ENCODE peak calls at places on chromosome 12, in four cellular contexts. Q is lower lobe of right lung; H is GM23338; X is CD8-positive, alpha-beta T cell. J is an unnamed sample. For H3K4me1, the result is how much of the 10 kb centered on the place peaks cover.

GRCh38 chr12:96578526-96579125 is 89.2 kb downstream of the CFAP54 start:
- DNase-seq in Q (no peak), X (no peak), H (peak), J (no peak)

GRCh38 chr12:54991161-54991991 is 6.8 kb upstream of the TESPA1 start:
- DNase-seq in X (no peak), Q (no peak), H (no peak), J (no peak)

GRCh38 chr12:57093412-57094193 is 4.7 kb downstream of the NAB2 start:
- DNase-seq in Q (peak), H (peak), X (no peak), J (peak)

GRCh38 chr12:87667378-87667777 is 361.8 kb downstream of the C12orf50 start:
- DNase-seq in H (peak), X (no peak), Q (no peak), J (no peak)

GRCh38 chr12:78441737-78442453 is 422.7 kb upstream of the SYT1 start:
- DNase-seq in X (no peak), Q (no peak), H (no peak), J (no peak)

GRCh38 chr12:128286970-128287369 is 20.0 kb downstream of the TMEM132C start:
- DNase-seq in H (no peak), X (no peak), Q (no peak), J (no peak)

GRCh38 chr12:112116232-112117060 is 7.9 kb upstream of the NAA25 start:
- DNase-seq in X (no peak), H (peak), Q (peak), J (peak)

GRCh38 chr12:80761818-80762217 is 45.1 kb downstream of the MYF5 start:
- DNase-seq in X (no peak), Q (no peak), H (no peak), J (no peak)

GRCh38 chr12:123266679-123267277 is 4.9 kb downstream of the CDK2AP1 start:
- DNase-seq in Q (no peak), H (no peak), X (no peak), J (no peak)

GRCh38 chr12:8036366-8036765 is 3.9 kb downstream of the FOXJ2 start:
- DNase-seq in X (no peak), Q (no peak), H (no peak), J (no peak)

GRCh38 chr12:76558684-76559276 is 791 bp downstream of the OSBPL8 start:
- DNase-seq in H (peak), Q (peak), X (peak), J (peak)

GRCh38 chr12:47828008-47828966 is 8.6 kb upstream of the HDAC7 start:
- DNase-seq in X (no peak), Q (no peak), H (no peak), J (no peak)

GRCh38 chr12:53204351-53204750 is 2.7 kb downstream of the ITGB7 start:
- DNase-seq in H (no peak), X (no peak), Q (no peak), J (no peak)

GRCh38 chr12:71636704-71637115 is 26.9 kb downstream of the ZFC3H1 start:
- DNase-seq in X (no peak), Q (no peak), H (peak), J (no peak)

GRCh38 chr12:92146865-92147264 is 1.2 kb upstream of the BTG1 start:
- DNase-seq in H (no peak), Q (no peak), X (no peak), J (no peak)

GRCh38 chr12:34600592-34601462 is 578.5 kb downstream of the ALG10 start:
- DNase-seq in H (no peak), X (no peak), Q (peak), J (peak)

GRCh38 chr12:91845365-91845764 is 300.3 kb downstream of the BTG1 start:
- DNase-seq in Q (no peak), X (no peak), H (no peak), J (no peak)

GRCh38 chr12:58288191-58288590 is 346.8 kb downstream of the ATP23 start:
- DNase-seq in X (no peak), H (no peak), Q (no peak), J (no peak)

GRCh38 chr12:104055686-104056388 is 5.8 kb upstream of the GLT8D2 start:
- DNase-seq in X (no peak), Q (peak), H (no peak), J (peak)

GRCh38 chr12:58528266-58528665 is 392.0 kb downstream of the LRIG3 start:
- DNase-seq in H (no peak), X (no peak), Q (no peak), J (no peak)

GRCh38 chr12:542290-543113 is 82.8 kb downstream of the B4GALNT3 start:
- DNase-seq in X (no peak), H (no peak), Q (no peak), J (no peak)

GRCh38 chr12:30106204-30106603 is 322.5 kb upstream of the TMTC1 start:
- DNase-seq in X (no peak), Q (no peak), H (no peak), J (no peak)

GRCh38 chr12:47422656-47423055 is 283.2 kb downstream of the RPAP3 start:
- DNase-seq in X (no peak), Q (no peak), H (no peak), J (no peak)

GRCh38 chr12:9344540-9344939 is 136.3 kb upstream of the PZP start:
- DNase-seq in X (no peak), Q (no peak), H (no peak), J (no peak)

GRCh38 chr12:87728936-87729593 is 300.1 kb downstream of the C12orf50 start:
- DNase-seq in Q (no peak), X (no peak), H (no peak), J (no peak)

GRCh38 chr12:49200882-49201594 is 12.2 kb upstream of the TUBA1A start:
- DNase-seq in X (no peak), Q (no peak), H (peak), J (no peak)

GRCh38 chr12:52011602-52012214 is 5.0 kb downstream of the TAMALIN start:
- DNase-seq in X (no peak), H (no peak), Q (no peak), J (no peak)

GRCh38 chr12:124423683-124424515 is 129.0 kb downstream of the RFLNA start:
- DNase-seq in H (no peak), X (no peak), Q (no peak), J (no peak)

GRCh38 chr12:29599397-29599796 is 101.9 kb upstream of the OVCH1 start:
- DNase-seq in Q (no peak), H (no peak), X (no peak), J (no peak)

GRCh38 chr12:120024193-120024592 is 35.2 kb downstream of the BICDL1 start:
- DNase-seq in Q (no peak), X (no peak), H (no peak), J (no peak)

GRCh38 chr12:108750471-108751402 is 19.4 kb upstream of the CORO1C start:
- DNase-seq in Q (no peak), X (no peak), H (no peak), J (no peak)

GRCh38 chr12:11723993-11724392 is 74.5 kb downstream of the ETV6 start:
- DNase-seq in X (no peak), Q (no peak), H (peak), J (no peak)
- H3K4me1 ChIP-seq in X (under half), Q (half or more), H (under half), J (half or more)

GRCh38 chr12:32179011-32179395 is 72.4 kb downstream of the BICD1 start:
- DNase-seq in Q (no peak), H (no peak), X (no peak), J (no peak)
- H3K27ac ChIP-seq in Q (no peak), H (peak), X (no peak), J (no peak)

DNA sequence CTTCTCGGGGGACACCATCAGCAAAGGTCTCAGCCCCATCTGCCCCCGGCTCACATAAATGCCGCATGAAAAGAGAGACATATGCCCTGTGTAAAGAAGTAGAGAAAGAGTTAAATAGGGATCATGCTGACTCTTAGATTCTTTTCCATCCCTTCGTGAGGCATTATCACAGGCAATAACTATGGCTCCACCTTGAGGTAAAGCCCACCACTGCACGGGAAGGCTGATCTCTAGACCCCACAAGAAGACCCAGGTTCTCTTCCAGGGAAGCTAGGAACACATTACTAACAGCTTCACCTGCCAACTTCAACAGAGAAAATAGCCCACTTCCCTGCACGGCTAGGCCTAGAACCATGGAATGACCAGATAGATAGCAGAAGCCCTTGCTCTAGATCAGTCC is 14.1 kb upstream of the NOP2 start:
- DNase-seq in X (no peak), H (peak), Q (no peak), J (no peak)
- TF ChIP-seq CTCF in X (no peak), H (peak), Q (no peak), J (no peak)

GRCh38 chr12:94535614-94535932 is 75.9 kb upstream of the CEP83 start:
- DNase-seq in H (no peak), Q (no peak), X (no peak), J (no peak)
- H3K4me1 ChIP-seq in H (under half), Q (under half), X (under half), J (under half)

GRCh38 chr12:118140825-118141224 is 4.9 kb downstream of the PEBP1 start:
- DNase-seq in Q (no peak), X (no peak), H (no peak), J (no peak)

GRCh38 chr12:118136559-118137003 is 657 bp downstream of the PEBP1 start:
- DNase-seq in X (peak), H (peak), Q (peak), J (peak)

GRCh38 chr12:118137148-118137678 is 1.3 kb downstream of the PEBP1 start:
- DNase-seq in X (no peak), H (no peak), Q (no peak), J (no peak)

DNA sequence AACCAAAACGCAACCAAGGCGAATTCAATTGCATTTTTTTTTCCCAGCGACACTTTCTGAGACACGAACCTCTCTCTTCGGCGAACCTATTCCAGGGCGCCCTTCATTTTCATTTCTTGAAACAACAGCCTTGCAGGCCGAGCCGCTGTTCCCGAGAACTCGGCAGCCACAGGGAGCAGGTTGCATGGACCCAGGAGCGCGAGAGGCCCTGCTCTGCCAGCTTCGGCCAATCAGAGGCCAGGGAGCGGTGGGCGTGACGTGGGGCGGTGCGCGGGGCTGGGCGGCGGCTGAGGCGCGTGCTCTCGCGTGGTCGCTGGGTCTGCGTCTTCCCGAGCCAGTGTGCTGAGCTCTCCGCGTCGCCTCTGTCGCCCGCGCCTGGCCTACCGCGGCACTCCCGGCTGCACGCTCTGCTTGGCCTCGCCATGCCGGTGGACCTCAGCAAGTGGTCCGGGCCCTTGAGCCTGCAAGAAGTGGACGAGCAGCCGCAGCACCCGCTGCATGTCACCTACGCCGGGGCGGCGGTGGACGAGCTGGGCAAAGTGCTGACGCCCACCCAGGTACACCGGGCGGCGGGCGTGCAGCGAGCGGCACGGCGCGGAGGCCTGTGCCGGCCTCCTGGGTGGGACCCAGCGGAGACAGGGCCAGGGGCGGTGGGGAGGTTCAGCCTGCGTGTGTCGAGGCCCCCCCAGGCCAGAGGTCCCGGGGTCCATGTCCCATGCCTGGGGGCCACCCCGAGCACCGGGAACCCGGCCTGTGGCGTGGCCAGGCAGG is at the start of gene PEBP1:
- DNase-seq in X (peak), Q (peak), H (peak), J (peak)
- H3K27ac ChIP-seq in X (peak), Q (peak), H (peak), J (peak)

GRCh38 chr12:105368047-105368646 is 37.7 kb downstream of the C12orf75 start:
- DNase-seq in X (no peak), Q (no peak), H (peak), J (no peak)

GRCh38 chr12:105365231-105365630 is 34.7 kb downstream of the C12orf75 start:
- DNase-seq in X (no peak), Q (no peak), H (no peak), J (no peak)

GRCh38 chr12:105363890-105364289 is 33.4 kb downstream of the C12orf75 start:
- DNase-seq in Q (no peak), X (no peak), H (no peak), J (no peak)

DNA sequence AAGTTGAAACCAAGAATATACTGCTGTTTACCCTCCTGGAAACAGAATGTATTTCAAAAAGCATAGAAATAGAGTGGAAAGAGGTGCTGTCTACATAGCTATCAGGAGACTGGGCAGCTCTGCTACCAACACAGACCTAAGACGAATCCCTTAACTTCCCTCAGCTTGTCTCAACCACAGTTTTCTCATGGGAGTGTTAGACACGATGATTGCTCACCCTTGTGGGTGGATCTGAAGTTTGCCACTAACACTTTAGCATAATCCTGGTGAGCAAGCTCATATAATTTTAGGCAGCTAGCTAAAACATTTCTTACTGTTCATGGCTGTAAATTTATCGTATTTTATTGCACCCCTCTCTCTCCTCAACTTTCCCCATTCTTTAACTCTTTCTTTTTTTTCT is 38.5 kb downstream of the C12orf75 start:
- DNase-seq in Q (no peak), H (no peak), X (no peak), J (no peak)
- TF ChIP-seq CTCF in Q (no peak), H (no peak), X (no peak), J (no peak)

J was measured in left lung.